ENCODE peak calls at places on chromosomes 13 and 19, in eight cellular contexts. R, V, N, Q, H, U, T and C are unnamed samples.
A peak's percentile ranks its signal among the peaks of the same experiment; 100 is the strongest.

GRCh38 chr19:17389957-17390664 is 3.9 kb downstream of the CCDC194 start:
- DNase-seq in T (no peak), H (peak; percentile 43), V (no peak), N (no peak), U (no peak), R (no peak), Q (no peak), C (no peak)

GRCh38 chr19:29845576-29846176 is 33.9 kb downstream of the CCNE1 start:
- DNase-seq in T (peak; percentile 88), N (peak; percentile 64), H (no peak), Q (peak; percentile 14), R (no peak), U (peak; percentile 26), V (no peak), C (no peak)

GRCh38 chr19:38021356-38021755 is 114.3 kb downstream of the SIPA1L3 start:
- DNase-seq in N (no peak), T (no peak), V (no peak), U (peak; percentile 25), Q (no peak), H (no peak), R (no peak), C (no peak)

GRCh38 chr13:110525328-110526319 is 35.9 kb downstream of the RAB20 start:
- DNase-seq in N (peak; percentile 57), V (no peak), Q (no peak), H (peak; percentile 79), R (no peak), T (no peak), U (no peak), C (no peak)

GRCh38 chr19:50362030-50362412 is 3.4 kb downstream of the NAPSA start:
- DNase-seq in R (no peak), Q (no peak), V (no peak), N (no peak), T (no peak), H (no peak), U (no peak), C (no peak)

GRCh38 chr13:19791953-19792537 is 9.3 kb upstream of the PSPC1 start:
- DNase-seq in U (no peak), T (no peak), Q (no peak), V (no peak), H (no peak), R (no peak), N (no peak), C (no peak)

GRCh38 chr13:93226623-93227279 is at the start of gene GPC6:
- DNase-seq in N (peak; percentile 27), Q (peak; percentile 97), R (no peak), H (peak; percentile 90), U (peak; percentile 89), T (no peak), V (no peak), C (peak; percentile 79)

GRCh38 chr19:38304866-38305429 is 897 bp downstream of the C19orf33 start:
- DNase-seq in U (no peak), N (peak; percentile 98), R (peak; percentile 55), V (no peak), H (no peak), T (no peak), Q (no peak), C (peak; percentile 33)

GRCh38 chr19:29318581-29318980 is 105.6 kb upstream of the UQCRFS1 start:
- DNase-seq in Q (no peak), H (no peak), T (no peak), N (no peak), U (no peak), R (no peak), V (no peak), C (no peak)

GRCh38 chr13:84706004-84706710 is 823.9 kb upstream of the SLITRK1 start:
- DNase-seq in R (no peak), N (no peak), U (no peak), T (no peak), V (no peak), Q (no peak), H (no peak), C (no peak)

GRCh38 chr19:21698215-21698614 is 69.2 kb downstream of the ZNF100 start:
- DNase-seq in H (no peak), T (no peak), V (no peak), N (peak; percentile 47), Q (peak; percentile 29), U (peak; percentile 0), R (no peak), C (no peak)

GRCh38 chr13:25276748-25277147 is 10.5 kb downstream of the MTMR6 start:
- DNase-seq in T (no peak), N (no peak), R (no peak), U (peak; percentile 20), V (no peak), Q (no peak), H (peak; percentile 37), C (no peak)

GRCh38 chr19:56142087-56142787 is 1.1 kb downstream of the ZNF444 start:
- DNase-seq in H (peak; percentile 67), N (peak; percentile 74), U (no peak), V (no peak), Q (no peak), R (no peak), T (no peak), C (no peak)

GRCh38 chr13:21805733-21806132 is 134.9 kb downstream of the FGF9 start:
- DNase-seq in R (no peak), U (no peak), N (no peak), T (no peak), V (no peak), Q (no peak), H (no peak), C (no peak)

GRCh38 chr19:7862413-7862951 is 11.7 kb downstream of the PRR36 start:
- DNase-seq in T (peak; percentile 92), V (no peak), R (peak; percentile 35), N (peak; percentile 83), Q (peak; percentile 46), U (no peak), H (peak; percentile 97), C (no peak)

GRCh38 chr13:41694902-41695301 is 237.6 kb downstream of the RGCC start:
- DNase-seq in R (peak; percentile 21), T (no peak), N (peak; percentile 43), U (peak; percentile 81), Q (peak; percentile 95), V (peak; percentile 95), H (peak; percentile 69), C (peak; percentile 83)

GRCh38 chr13:20431080-20431479 is 94.6 kb downstream of the CRYL1 start:
- DNase-seq in T (no peak), V (no peak), U (no peak), Q (no peak), H (peak; percentile 41), N (no peak), R (no peak), C (no peak)

GRCh38 chr19:14786421-14786851 is 8.1 kb upstream of the ADGRE2 start:
- DNase-seq in H (peak; percentile 74), V (no peak), N (no peak), U (peak; percentile 2), R (no peak), Q (peak; percentile 9), T (peak; percentile 78), C (no peak)

GRCh38 chr13:97140611-97141010 is 81.5 kb upstream of the MBNL2 start:
- DNase-seq in R (no peak), N (no peak), H (no peak), U (no peak), T (no peak), V (no peak), Q (no peak), C (no peak)

GRCh38 chr13:49624207-49624606 is 4.1 kb upstream of the ARL11 start:
- DNase-seq in Q (no peak), T (no peak), V (no peak), R (no peak), N (no peak), U (no peak), H (no peak), C (no peak)

GRCh38 chr13:49615844-49616687 is 12.2 kb upstream of the ARL11 start:
- DNase-seq in N (no peak), U (no peak), H (no peak), Q (peak; percentile 18), R (no peak), V (no peak), T (no peak), C (no peak)

GRCh38 chr13:49616688-49617065 is 11.6 kb upstream of the ARL11 start:
- DNase-seq in U (no peak), N (no peak), R (no peak), V (no peak), T (no peak), H (no peak), Q (no peak), C (no peak)

GRCh38 chr13:49622174-49622946 is 5.9 kb upstream of the ARL11 start:
- DNase-seq in T (no peak), V (no peak), R (peak; percentile 38), U (no peak), Q (no peak), N (no peak), H (no peak), C (no peak)

DNA sequence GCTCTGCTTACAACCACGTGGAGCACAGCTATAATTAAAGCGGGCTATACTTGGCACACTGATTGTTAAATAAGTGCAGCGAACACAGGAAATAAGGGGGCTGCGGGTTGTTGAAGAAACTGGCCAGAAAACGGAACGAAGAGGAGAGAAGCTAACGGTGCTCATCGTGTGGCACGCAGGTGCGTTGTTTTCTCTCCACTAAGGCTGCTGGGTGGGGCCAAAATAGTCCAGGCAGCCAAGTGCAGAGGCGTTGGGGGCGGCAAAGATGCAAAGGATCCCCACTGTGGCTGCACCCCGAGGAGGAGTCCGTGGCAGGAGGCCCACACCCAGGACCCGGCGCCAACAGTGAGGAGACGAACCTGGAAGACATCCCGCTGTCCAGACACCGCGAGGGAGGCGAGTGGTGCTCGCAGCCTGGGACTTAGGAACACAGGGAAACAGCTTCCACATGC is 8.1 kb upstream of the ARL11 start:
- DNase-seq in H (no peak), N (no peak), Q (no peak), V (no peak), R (no peak), U (no peak), T (no peak), C (no peak)
- TF ChIP-seq CTCF in H (no peak), N (no peak), Q (no peak), V (no peak), R (no peak), U (no peak), T (no peak), C (no peak)

GRCh38 chr19:45528744-45529453 is 21.6 kb downstream of the VASP start:
- DNase-seq in Q (no peak), H (peak; percentile 52), N (peak; percentile 83), T (no peak), V (no peak), R (no peak), U (no peak), C (no peak)
- H3K4me3 ChIP-seq in Q (no peak overlapping the region), H (no peak overlapping the region), N (peak overlapping the region; percentile 14), T (no peak overlapping the region), V (no peak overlapping the region), R (peak overlapping the region; percentile 60), U (no peak overlapping the region), C (peak overlapping the region; percentile 49)

DNA sequence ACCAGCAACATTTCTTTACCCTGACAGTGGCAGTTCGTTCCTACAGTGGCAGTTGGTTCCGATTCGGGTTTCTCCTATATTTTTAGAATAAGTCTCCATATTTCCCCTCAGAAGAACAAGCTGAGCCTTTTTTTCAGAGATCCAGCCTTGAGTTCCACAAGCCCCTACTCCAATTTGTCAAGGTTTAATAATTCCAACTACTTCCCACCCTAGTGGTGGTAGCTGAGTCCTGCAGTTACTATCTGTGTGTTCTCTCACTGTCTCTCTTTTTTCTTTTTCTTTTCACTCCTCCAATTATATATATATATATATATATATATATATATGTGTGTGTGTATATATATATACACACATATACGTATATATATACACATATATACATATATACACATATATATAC is 1347.3 kb downstream of the PCDH9 start:
- DNase-seq in N (no peak), Q (no peak), V (no peak), U (no peak), H (peak; percentile 34), T (no peak), R (no peak), C (no peak)
- TF ChIP-seq CTCF in N (no peak), Q (peak; percentile 14), V (no peak), U (peak; percentile 8), H (no peak), T (no peak), R (peak; percentile 14), C (peak; percentile 22)

GRCh38 chr13:79194272-79194671 is 211.8 kb downstream of the RBM26 start:
- DNase-seq in R (no peak), H (no peak), U (no peak), T (no peak), Q (no peak), N (peak; percentile 14), V (no peak), C (no peak)
- H3K4me3 ChIP-seq in R (no peak overlapping the region), H (no peak overlapping the region), U (no peak overlapping the region), T (no peak overlapping the region), Q (no peak overlapping the region), N (no peak overlapping the region), V (no peak overlapping the region), C (no peak overlapping the region)